ENCODE peak calls at places on chromosome 20, in four cellular contexts. G, K, D and Z are unnamed samples.
A peak's percentile ranks its signal among the peaks of the same experiment; 100 is the strongest.

GRCh38 chr20:25023316-25023715 is 30.8 kb upstream of the APMAP start:
- DNase-seq in G (no peak), K (no peak), D (no peak), Z (no peak)

GRCh38 chr20:46438156-46438750 is 31.8 kb upstream of the ELMO2 start:
- DNase-seq in G (peak; percentile 62), K (no peak), D (peak; percentile 56), Z (peak; percentile 57)

GRCh38 chr20:20160513-20160912 is 108.2 kb downstream of the CFAP61 start:
- DNase-seq in G (no peak), K (no peak), D (peak; percentile 12), Z (no peak)

GRCh38 chr20:14696937-14697336 is 359.5 kb upstream of the FLRT3 start:
- DNase-seq in G (no peak), K (no peak), D (no peak), Z (no peak)

GRCh38 chr20:16111853-16112412 is 461.3 kb downstream of the KIF16B start:
- DNase-seq in G (no peak), K (no peak), D (no peak), Z (no peak)

GRCh38 chr20:22941550-22941949 is 93.6 kb upstream of the SSTR4 start:
- DNase-seq in G (no peak), K (no peak), D (no peak), Z (no peak)

GRCh38 chr20:19775353-19776201 is 17.5 kb downstream of the RIN2 start:
- DNase-seq in G (peak; percentile 45), K (no peak), D (no peak), Z (peak; percentile 31)

GRCh38 chr20:36836591-36837329 is 39.2 kb upstream of the TLDC2 start:
- DNase-seq in G (peak; percentile 63), K (no peak), D (peak; percentile 96), Z (peak; percentile 39)

GRCh38 chr20:12053348-12053747 is 135.7 kb downstream of the BTBD3 start:
- DNase-seq in G (peak; percentile 25), K (no peak), D (peak; percentile 12), Z (peak; percentile 16)

GRCh38 chr20:4272225-4272624 is 256.9 kb upstream of the RNF24 start:
- DNase-seq in G (peak; percentile 29), K (no peak), D (no peak), Z (no peak)

GRCh38 chr20:51385941-51386530 is 156.5 kb downstream of the NFATC2 start:
- DNase-seq in G (peak; percentile 61), K (no peak), D (peak; percentile 76), Z (peak; percentile 74)

GRCh38 chr20:33053291-33054106 is at the start of gene BPIFB3:
- DNase-seq in G (no peak), K (no peak), D (peak; percentile 30), Z (no peak)

GRCh38 chr20:43386878-43387277 is 70.8 kb upstream of the SRSF6 start:
- DNase-seq in G (no peak), K (no peak), D (no peak), Z (no peak)

GRCh38 chr20:48788486-48789072 is 39.2 kb downstream of the PREX1 start:
- DNase-seq in G (no peak), K (no peak), D (no peak), Z (no peak)

GRCh38 chr20:46568570-46569129 is 18.2 kb upstream of the OCSTAMP start:
- DNase-seq in G (peak; percentile 74), K (peak; percentile 87), D (no peak), Z (peak; percentile 73)

GRCh38 chr20:38125157-38126056 is 39.7 kb downstream of the TGM2 start:
- DNase-seq in G (no peak), K (peak; percentile 73), D (no peak), Z (no peak)

GRCh38 chr20:60249436-60249835 is 291.2 kb downstream of the CDH26 start:
- DNase-seq in G (peak; percentile 97), K (no peak), D (no peak), Z (peak; percentile 80)

GRCh38 chr20:10172998-10173655 is 45.5 kb upstream of the SNAP25 start:
- DNase-seq in G (no peak), K (no peak), D (no peak), Z (no peak)

GRCh38 chr20:17439897-17440296 is 91.3 kb downstream of the BFSP1 start:
- DNase-seq in G (no peak), K (no peak), D (no peak), Z (no peak)

GRCh38 chr20:51482836-51483235 is 59.7 kb downstream of the NFATC2 start:
- DNase-seq in G (no peak), K (no peak), D (no peak), Z (no peak)

GRCh38 chr20:34388678-34389077 is 25.6 kb downstream of the ITCH start:
- DNase-seq in G (no peak), K (no peak), D (no peak), Z (no peak)

GRCh38 chr20:9255171-9255570 is 186.3 kb downstream of the PLCB4 start:
- DNase-seq in G (no peak), K (no peak), D (no peak), Z (no peak)

GRCh38 chr20:2320813-2321658 is 25.2 kb downstream of the TGM3 start:
- DNase-seq in G (no peak), K (no peak), D (no peak), Z (no peak)

GRCh38 chr20:46357030-46357514 is 48.8 kb upstream of the CDH22 start:
- DNase-seq in G (no peak), K (no peak), D (no peak), Z (no peak)

GRCh38 chr20:43508106-43508505 is 609 bp downstream of the L3MBTL1 start:
- DNase-seq in G (no peak), K (no peak), D (peak; percentile 54), Z (no peak)

GRCh38 chr20:37745553-37745952 is 51.7 kb downstream of the CTNNBL1 start:
- DNase-seq in G (no peak), K (no peak), D (peak; percentile 19), Z (no peak)

GRCh38 chr20:56187791-56188190 is 60.7 kb upstream of the MC3R start:
- DNase-seq in G (peak; percentile 24), K (no peak), D (no peak), Z (peak; percentile 6)

GRCh38 chr20:43812216-43812615 is 85.4 kb upstream of the GTSF1L start:
- DNase-seq in G (no peak), K (no peak), D (no peak), Z (no peak)

GRCh38 chr20:61588356-61589054 is 336.4 kb downstream of the CDH4 start:
- DNase-seq in G (peak; percentile 55), K (no peak), D (no peak), Z (no peak)
- H3K4me3 ChIP-seq in G (peak overlapping the region; percentile 44), K (no peak overlapping the region), D (no peak overlapping the region), Z (peak overlapping the region; percentile 67)

GRCh38 chr20:63081831-63082230 is 75.1 kb upstream of the BHLHE23 start:
- DNase-seq in G (no peak), K (no peak), D (no peak), Z (no peak)

GRCh38 chr20:63081351-63081750 is 74.6 kb upstream of the BHLHE23 start:
- DNase-seq in G (no peak), K (no peak), D (no peak), Z (no peak)

GRCh38 chr20:63082939-63083735 is 76.4 kb upstream of the BHLHE23 start:
- DNase-seq in G (no peak), K (no peak), D (no peak), Z (no peak)

GRCh38 chr20:63083831-63084562 is 77.2 kb upstream of the BHLHE23 start:
- DNase-seq in G (no peak), K (no peak), D (no peak), Z (no peak)

DNA sequence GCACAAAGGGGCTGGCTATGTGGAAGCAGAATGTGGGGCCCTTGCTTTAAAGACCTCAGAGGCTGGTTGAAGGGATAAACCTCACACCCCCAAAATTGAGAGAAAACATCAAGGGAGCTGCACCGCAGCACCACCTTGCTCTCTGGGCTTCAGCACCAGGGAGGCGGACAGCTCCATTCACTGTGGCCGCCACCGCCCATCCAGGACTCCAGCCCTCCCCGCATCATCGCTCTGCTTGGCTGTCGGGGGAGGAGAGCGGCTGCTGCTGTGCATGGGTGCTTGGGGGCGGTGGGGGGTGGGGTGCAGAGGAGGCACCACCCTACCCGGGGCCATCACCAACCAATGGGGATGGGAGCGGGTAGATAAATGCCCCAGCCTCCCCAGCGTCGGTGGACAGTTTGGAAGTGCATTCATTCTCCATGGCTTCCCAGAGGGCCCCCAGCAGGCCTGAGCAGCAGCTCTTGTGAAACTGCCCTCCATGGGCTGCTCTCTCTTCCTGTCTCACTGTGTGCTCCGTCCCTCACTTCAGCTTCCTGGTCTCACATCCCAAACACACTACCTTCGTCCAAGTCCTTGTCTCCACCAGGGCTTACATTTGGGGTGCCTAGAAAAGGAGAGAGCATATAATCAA is 75.7 kb upstream of the BHLHE23 start:
- DNase-seq in G (peak; percentile 66), K (peak; percentile 38), D (peak; percentile 86), Z (peak; percentile 48)
- H3K27me3 ChIP-seq in G (peaks cover 19% of the 10 kb centered on the region), K (peaks cover 81% of the 10 kb centered on the region), D (no peaks in the 10 kb centered on the region), Z (peaks cover 46% of the 10 kb centered on the region)

GRCh38 chr20:21739161-21739560 is 33.7 kb downstream of the PAX1 start:
- DNase-seq in G (no peak), K (no peak), D (no peak), Z (no peak)

GRCh38 chr20:21739682-21740081 is 34.2 kb downstream of the PAX1 start:
- DNase-seq in G (no peak), K (no peak), D (no peak), Z (no peak)

DNA sequence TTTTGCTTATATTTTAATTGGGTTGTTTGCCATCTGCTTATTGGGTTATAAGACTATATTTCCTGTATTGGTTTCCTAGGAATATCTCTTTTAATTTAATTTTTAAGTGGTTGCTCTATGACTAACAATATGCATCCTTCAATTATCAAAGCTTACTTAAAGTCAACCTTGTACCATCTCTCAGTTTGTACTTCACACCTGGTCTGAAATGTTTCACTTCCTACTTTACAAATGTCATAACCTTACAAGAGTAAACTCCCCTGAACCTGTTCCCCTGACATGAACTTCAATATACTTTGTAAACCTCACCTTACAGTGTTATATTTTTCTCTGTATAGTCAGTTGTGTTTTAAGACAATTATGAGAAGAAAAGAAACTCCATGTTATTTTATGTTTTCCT is 35.8 kb downstream of the PAX1 start:
- DNase-seq in G (no peak), K (no peak), D (no peak), Z (no peak)
- H3K4me3 ChIP-seq in G (no peak overlapping the region), K (no peak overlapping the region), D (no peak overlapping the region), Z (no peak overlapping the region)

GRCh38 chr20:58760881-58761280 is 68.3 kb downstream of the NPEPL1 start:
- DNase-seq in G (no peak), K (no peak), D (no peak), Z (no peak)
- H3K27me3 ChIP-seq in G (peaks cover 80% of the 10 kb centered on the region), K (peaks cover 60% of the 10 kb centered on the region), D (no peaks in the 10 kb centered on the region), Z (peaks cover 33% of the 10 kb centered on the region)

GRCh38 chr20:64102647-64103354 is 4.6 kb downstream of the NPBWR2 start:
- DNase-seq in G (no peak), K (peak; percentile 16), D (peak; percentile 84), Z (no peak)
- H3K4me3 ChIP-seq in G (no peak overlapping the region), K (peak overlapping the region; percentile 67), D (peak overlapping the region; percentile 69), Z (no peak overlapping the region)

DNA sequence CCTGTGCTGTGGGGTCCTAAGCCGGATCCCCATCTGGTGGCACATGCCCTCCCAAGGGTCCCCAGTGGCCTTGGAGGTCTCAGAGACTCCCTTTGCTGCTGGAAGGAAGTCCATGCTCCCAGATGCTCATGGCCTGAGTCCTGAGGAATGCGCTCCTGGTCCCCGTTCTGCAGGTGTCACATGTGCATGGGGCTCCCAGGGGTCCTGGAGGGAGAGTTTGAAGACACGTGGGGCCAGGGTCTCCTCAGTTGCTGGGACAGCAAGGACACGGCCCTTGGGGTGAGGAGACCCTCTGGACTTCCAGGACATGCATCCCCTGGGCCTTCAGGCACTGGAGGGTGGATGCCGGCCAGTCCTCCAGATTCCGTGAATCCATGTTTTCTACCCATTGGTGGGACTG is 11.7 kb downstream of the ZBP1 start:
- DNase-seq in G (no peak), K (no peak), D (no peak), Z (no peak)
- H3K27me3 ChIP-seq in G (peaks cover 12% of the 10 kb centered on the region), K (peaks cover 52% of the 10 kb centered on the region), D (no peaks in the 10 kb centered on the region), Z (peaks cover 51% of the 10 kb centered on the region)